ENCODE peak calls at places on chromosomes 11 and 22, in eight cellular contexts. H is naive thymus-derived CD8-positive, alpha-beta T cell; C is astrocyte of the hippocampus; T is trophoblast cell; B is fibroblast of pulmonary artery; E is neural crest cell; M is naive thymus-derived CD4-positive, alpha-beta T cell; Q is T-helper 2 cell. N is an unnamed sample.

GRCh38 chr11:68992743-68993255 is 12.0 kb upstream of the MRGPRD start:
- DNase-seq in H (no peak), C (no peak), T (no peak), B (no peak), E (no peak), M (no peak), Q (no peak), N (no peak)

GRCh38 chr22:24693359-24693758 is 81.2 kb downstream of the PIWIL3 start:
- DNase-seq in H (no peak), C (no peak), T (no peak), B (no peak), E (no peak), M (no peak), Q (no peak), N (no peak)

GRCh38 chr11:130246719-130247118 is 68.0 kb downstream of the ZBTB44 start:
- DNase-seq in H (no peak), C (peak), T (peak), B (peak), E (no peak), M (no peak), Q (no peak), N (no peak)

GRCh38 chr11:69384548-69385465 is 90.9 kb downstream of the MYEOV start:
- DNase-seq in H (no peak), C (no peak), T (no peak), B (no peak), E (no peak), M (no peak), Q (no peak), N (no peak)

GRCh38 chr22:40418366-40419201 is 48.2 kb downstream of the SGSM3 start:
- DNase-seq in H (peak), C (no peak), T (peak), B (no peak), E (no peak), M (no peak), Q (no peak), N (no peak)

GRCh38 chr22:27630754-27631153 is 170.8 kb downstream of the MN1 start:
- DNase-seq in H (no peak), C (no peak), T (no peak), B (no peak), E (no peak), M (no peak), Q (no peak), N (no peak)

GRCh38 chr11:122413677-122414076 is 241.8 kb upstream of the UBASH3B start:
- DNase-seq in H (no peak), C (no peak), T (no peak), B (no peak), E (no peak), M (no peak), Q (no peak), N (no peak)

GRCh38 chr22:42932197-42932519 is 75.1 kb upstream of the ARFGAP3 start:
- DNase-seq in H (no peak), C (no peak), T (peak), B (no peak), E (no peak), M (no peak), Q (no peak), N (no peak)

GRCh38 chr22:19941365-19942070 is at the start of the genes COMT and TXNRD2:
- DNase-seq in H (peak), C (peak), T (peak), B (peak), E (peak), M (peak), Q (peak), N (peak)

GRCh38 chr11:17314232-17314547 is 37.4 kb upstream of the NCR3LG1 start:
- DNase-seq in H (no peak), C (peak), T (no peak), B (peak), E (no peak), M (no peak), Q (no peak), N (no peak)

GRCh38 chr11:70715166-70715565 is 316.8 kb downstream of the CTTN start:
- DNase-seq in H (no peak), C (no peak), T (no peak), B (no peak), E (no peak), M (no peak), Q (no peak), N (no peak)

GRCh38 chr11:2260491-2261364 is 9.7 kb downstream of the ASCL2 start:
- DNase-seq in H (no peak), C (no peak), T (no peak), B (no peak), E (no peak), M (no peak), Q (no peak), N (no peak)

GRCh38 chr11:85955531-85955930 is 100.3 kb downstream of the CCDC83 start:
- DNase-seq in H (no peak), C (peak), T (peak), B (peak), E (no peak), M (no peak), Q (no peak), N (no peak)

GRCh38 chr11:4191031-4191571 is 96.5 kb downstream of the RRM1 start:
- DNase-seq in H (no peak), C (peak), T (no peak), B (no peak), E (no peak), M (no peak), Q (no peak), N (no peak)

GRCh38 chr11:129283141-129283540 is 91.0 kb upstream of the ARHGAP32 start:
- DNase-seq in H (no peak), C (no peak), T (no peak), B (no peak), E (no peak), M (no peak), Q (no peak), N (no peak)

GRCh38 chr22:26648011-26648497 is 9.3 kb upstream of the MIAT start:
- DNase-seq in H (peak), C (no peak), T (no peak), B (no peak), E (no peak), M (peak), Q (no peak), N (no peak)

GRCh38 chr11:93845181-93846092 is 5.0 kb downstream of the VSTM5 start:
- DNase-seq in H (no peak), C (no peak), T (no peak), B (no peak), E (no peak), M (no peak), Q (no peak), N (no peak)

GRCh38 chr11:117679464-117679863 is 117.6 kb downstream of the DSCAML1 start:
- DNase-seq in H (no peak), C (no peak), T (no peak), B (no peak), E (no peak), M (no peak), Q (no peak), N (no peak)

GRCh38 chr22:49369726-49370717 is 457.7 kb downstream of the BRD1 start:
- DNase-seq in H (no peak), C (no peak), T (no peak), B (no peak), E (no peak), M (no peak), Q (no peak), N (no peak)

N was measured in OCI-M1.